ENCODE peak calls at places on chromosomes 3 and 15, in nine cellular contexts. B is SK-N-SH, D is A549, T is GM23338, K is K562, M is GM12878, I is HCT116, L is HepG2, O is HL-60. Z is an unnamed sample.

GRCh38 chr3:46375814-46376213 is 5.1 kb downstream of the CCR5 start:
- DNase-seq in L (no peak), I (no peak), D (no peak), B (no peak), M (no peak), K (no peak), O (no peak), T (no peak), Z (no peak)

GRCh38 chr15:84079885-84080777 is 155.4 kb upstream of the GOLGA6L4 start:
- DNase-seq in B (peak), I (no peak), L (no peak), O (peak), M (no peak), D (no peak), K (peak), T (peak), Z (no peak)

GRCh38 chr3:159824341-159824740 is 164.3 kb upstream of the IL12A start:
- DNase-seq in M (no peak), L (peak), D (peak), O (no peak), T (no peak), K (no peak), I (peak), B (no peak), Z (peak)

GRCh38 chr3:176275113-176275512 is 922.2 kb downstream of the TBL1XR1 start:
- DNase-seq in L (no peak), D (no peak), I (no peak), K (no peak), T (no peak), B (no peak), O (no peak), M (no peak), Z (no peak)

GRCh38 chr15:29043731-29044485 is 158.1 kb downstream of the APBA2 start:
- DNase-seq in T (no peak), M (no peak), I (no peak), O (no peak), B (peak), D (no peak), L (no peak), K (no peak), Z (no peak)

GRCh38 chr3:13543251-13543650 is 5.7 kb upstream of the FBLN2 start:
- DNase-seq in L (no peak), O (no peak), T (no peak), I (no peak), D (peak), K (no peak), B (no peak), M (no peak), Z (no peak)

GRCh38 chr15:50876989-50877360 is 31.5 kb upstream of the AP4E1 start:
- DNase-seq in L (peak), D (peak), B (peak), T (peak), I (peak), M (no peak), K (peak), O (peak), Z (peak)

GRCh38 chr3:99720985-99721632 is 82.7 kb downstream of the COL8A1 start:
- DNase-seq in B (no peak), M (no peak), K (no peak), I (no peak), D (no peak), L (no peak), O (no peak), T (no peak), Z (no peak)

GRCh38 chr3:125260158-125260557 is 47.6 kb upstream of the SLC12A8 start:
- DNase-seq in K (no peak), L (no peak), D (no peak), I (no peak), T (no peak), O (no peak), M (no peak), B (no peak), Z (no peak)

GRCh38 chr3:113878403-113878802 is 39.8 kb downstream of the GRAMD1C start:
- DNase-seq in B (no peak), K (no peak), M (no peak), O (no peak), T (no peak), I (no peak), L (no peak), D (no peak), Z (no peak)

GRCh38 chr3:39762537-39762936 is 46.9 kb upstream of the MYRIP start:
- DNase-seq in I (no peak), D (no peak), K (no peak), L (no peak), M (no peak), T (no peak), B (no peak), O (no peak), Z (no peak)

GRCh38 chr3:146217324-146217723 is 33.6 kb downstream of the PLSCR4 start:
- DNase-seq in L (no peak), O (no peak), T (no peak), M (no peak), K (no peak), B (no peak), D (no peak), I (no peak), Z (no peak)

GRCh38 chr15:90873998-90874605 is 5.7 kb downstream of the FURIN start:
- DNase-seq in T (peak), L (peak), D (no peak), B (no peak), O (no peak), I (no peak), M (no peak), K (peak), Z (no peak)

GRCh38 chr3:162337630-162338029 is 841.0 kb downstream of the OTOL1 start:
- DNase-seq in T (no peak), M (no peak), K (no peak), L (no peak), I (no peak), D (no peak), O (no peak), B (no peak), Z (no peak)

GRCh38 chr3:169818330-169818729 is 5.6 kb upstream of the LRRC34 start:
- DNase-seq in D (no peak), M (no peak), B (no peak), T (no peak), I (no peak), O (no peak), L (no peak), K (no peak), Z (no peak)

GRCh38 chr3:88324788-88325187 is 175.0 kb downstream of the C3orf38 start:
- DNase-seq in L (peak), B (no peak), I (no peak), K (no peak), D (no peak), O (no peak), M (no peak), T (no peak), Z (no peak)

GRCh38 chr3:152323834-152324233 is 55.1 kb downstream of the MBNL1 start:
- DNase-seq in D (no peak), O (no peak), B (no peak), I (no peak), M (peak), K (no peak), L (no peak), T (no peak), Z (no peak)

GRCh38 chr3:54917862-54918261 is 10.0 kb downstream of the LRTM1 start:
- DNase-seq in T (no peak), D (no peak), L (no peak), M (no peak), K (no peak), I (no peak), O (no peak), B (no peak), Z (no peak)

GRCh38 chr3:61730577-61731231 is 169.3 kb downstream of the PTPRG start:
- DNase-seq in I (no peak), M (no peak), K (no peak), O (no peak), L (no peak), B (no peak), D (no peak), T (no peak), Z (no peak)

GRCh38 chr3:193805448-193805847 is 212.4 kb downstream of the OPA1 start:
- DNase-seq in O (no peak), T (no peak), D (peak), B (peak), M (no peak), I (peak), K (peak), L (peak), Z (peak)

GRCh38 chr15:98501632-98502031 is 146.7 kb upstream of the IGF1R start:
- DNase-seq in B (no peak), M (no peak), I (no peak), O (no peak), K (no peak), L (no peak), T (no peak), D (no peak), Z (no peak)
- TF ChIP-seq REST in B (no peak), M (no peak), I (no peak), O (no peak), K (no peak), L (no peak), T (no peak), D (no peak), Z (no peak)

DNA sequence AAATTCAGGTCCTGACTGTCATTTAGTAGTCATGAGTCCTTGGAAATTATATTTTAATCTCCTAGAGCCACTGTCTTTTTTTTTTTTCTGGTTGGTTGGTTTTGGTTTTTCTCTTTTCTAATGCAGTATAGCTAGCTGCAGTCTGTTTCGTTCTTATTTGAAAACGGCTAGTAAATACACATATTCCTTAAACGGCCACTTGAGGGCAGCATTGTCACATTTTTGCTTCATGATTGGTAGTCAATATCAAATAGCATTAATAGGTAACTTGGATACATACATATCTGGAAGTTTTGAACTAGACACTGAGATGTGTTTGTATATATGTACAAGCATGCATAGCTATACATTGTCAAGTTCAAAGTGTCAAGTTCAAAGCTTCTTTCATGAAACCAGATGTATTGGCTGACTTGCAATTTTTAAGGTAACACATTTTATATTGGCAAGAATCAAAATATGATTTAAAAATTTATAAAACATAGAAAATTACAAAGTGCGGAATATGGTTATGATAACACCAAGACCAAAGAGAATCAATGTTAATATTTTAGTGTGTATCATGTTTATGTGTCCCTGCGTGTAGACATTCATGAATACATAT is 22.5 kb downstream of the GABRA5 start:
- DNase-seq in M (peak), B (peak), K (peak), I (peak), T (peak), O (peak), D (peak), L (peak), Z (peak)
- H3K4me3 ChIP-seq in M (no peak), B (no peak), K (no peak), I (no peak), T (no peak), O (no peak), D (no peak), L (no peak), Z (peak)

DNA sequence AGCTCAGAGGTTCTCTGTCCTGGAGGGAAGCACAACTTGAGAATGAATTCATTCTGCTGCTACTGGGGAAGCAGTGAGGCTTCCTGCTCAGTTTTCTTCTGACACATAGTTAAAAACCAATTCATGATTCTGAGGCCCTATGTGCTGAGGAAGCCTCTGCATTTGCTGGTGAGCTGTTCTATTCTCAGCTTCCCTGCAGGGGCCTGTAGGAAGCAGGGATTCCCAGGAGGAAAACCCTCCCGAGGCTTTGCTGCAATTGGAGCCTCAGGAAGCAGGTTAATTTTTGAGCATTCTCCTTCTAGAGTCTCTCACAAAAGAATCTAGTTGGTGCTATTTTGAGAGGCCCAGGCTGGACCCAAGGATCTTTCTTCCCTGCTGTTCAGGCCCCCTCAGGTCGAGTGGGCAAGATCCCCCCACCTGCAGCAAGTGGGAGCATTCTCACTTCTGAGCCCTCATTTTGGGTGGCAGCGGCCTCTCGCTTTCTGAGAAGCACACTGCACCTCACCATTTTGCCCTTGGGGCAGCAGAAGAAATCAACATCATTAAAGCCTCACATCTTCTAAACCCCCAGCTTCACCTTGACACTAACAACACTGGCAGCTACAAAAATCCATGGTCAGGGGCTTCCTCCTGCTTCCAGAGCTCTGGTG is 197.5 kb upstream of the TSC22D2 start:
- DNase-seq in B (no peak), D (no peak), M (no peak), T (peak), I (no peak), K (no peak), L (no peak), O (no peak), Z (no peak)
- H3K27ac ChIP-seq in B (no peak), D (no peak), M (no peak), T (no peak), I (no peak), K (no peak), L (no peak), O (no peak), Z (no peak)

GRCh38 chr15:49751191-49751590 is 130.3 kb downstream of the DTWD1 start:
- DNase-seq in L (no peak), I (no peak), M (no peak), T (no peak), D (no peak), K (no peak), O (no peak), B (no peak), Z (no peak)
- TF ChIP-seq REST in L (no peak), I (no peak), M (no peak), T (no peak), D (no peak), K (no peak), O (no peak), B (no peak), Z (no peak)

GRCh38 chr3:137770066-137770805 is 6.1 kb downstream of the SOX14 start:
- DNase-seq in O (no peak), L (no peak), B (peak), I (no peak), T (peak), K (no peak), D (no peak), M (no peak), Z (no peak)

GRCh38 chr3:137769321-137770065 is 5.4 kb downstream of the SOX14 start:
- DNase-seq in L (no peak), B (peak), T (peak), K (no peak), D (no peak), M (no peak), I (no peak), O (no peak), Z (no peak)

GRCh38 chr3:137771401-137772230 is 7.5 kb downstream of the SOX14 start:
- DNase-seq in L (no peak), M (no peak), T (peak), D (no peak), O (no peak), K (no peak), B (peak), I (no peak), Z (no peak)

GRCh38 chr3:137772231-137772617 is 8.1 kb downstream of the SOX14 start:
- DNase-seq in B (no peak), D (no peak), K (no peak), I (no peak), L (no peak), O (no peak), M (no peak), T (no peak), Z (no peak)

GRCh38 chr3:137770821-137771399 is 6.8 kb downstream of the SOX14 start:
- DNase-seq in M (no peak), D (no peak), B (peak), I (no peak), L (no peak), K (no peak), T (peak), O (no peak), Z (no peak)
- H3K4me3 ChIP-seq in M (no peak), D (peak), B (peak), I (no peak), L (no peak), K (no peak), T (peak), O (no peak), Z (peak)

GRCh38 chr15:73985101-73985873 is 6.8 kb downstream of the STOML1 start:
- DNase-seq in M (no peak), T (no peak), I (no peak), L (no peak), B (no peak), O (peak), D (no peak), K (no peak), Z (no peak)

GRCh38 chr15:73983773-73984172 is 8.3 kb downstream of the STOML1 start:
- DNase-seq in K (no peak), B (no peak), D (no peak), O (no peak), T (no peak), M (no peak), L (no peak), I (no peak), Z (no peak)

GRCh38 chr15:73986055-73986775 is 5.9 kb downstream of the STOML1 start:
- DNase-seq in L (no peak), T (no peak), D (no peak), K (no peak), M (no peak), B (peak), O (no peak), I (no peak), Z (no peak)

GRCh38 chr15:73983211-73983727 is 8.8 kb downstream of the STOML1 start:
- DNase-seq in I (peak), D (no peak), L (no peak), K (no peak), T (no peak), O (no peak), M (no peak), B (peak), Z (no peak)

DNA sequence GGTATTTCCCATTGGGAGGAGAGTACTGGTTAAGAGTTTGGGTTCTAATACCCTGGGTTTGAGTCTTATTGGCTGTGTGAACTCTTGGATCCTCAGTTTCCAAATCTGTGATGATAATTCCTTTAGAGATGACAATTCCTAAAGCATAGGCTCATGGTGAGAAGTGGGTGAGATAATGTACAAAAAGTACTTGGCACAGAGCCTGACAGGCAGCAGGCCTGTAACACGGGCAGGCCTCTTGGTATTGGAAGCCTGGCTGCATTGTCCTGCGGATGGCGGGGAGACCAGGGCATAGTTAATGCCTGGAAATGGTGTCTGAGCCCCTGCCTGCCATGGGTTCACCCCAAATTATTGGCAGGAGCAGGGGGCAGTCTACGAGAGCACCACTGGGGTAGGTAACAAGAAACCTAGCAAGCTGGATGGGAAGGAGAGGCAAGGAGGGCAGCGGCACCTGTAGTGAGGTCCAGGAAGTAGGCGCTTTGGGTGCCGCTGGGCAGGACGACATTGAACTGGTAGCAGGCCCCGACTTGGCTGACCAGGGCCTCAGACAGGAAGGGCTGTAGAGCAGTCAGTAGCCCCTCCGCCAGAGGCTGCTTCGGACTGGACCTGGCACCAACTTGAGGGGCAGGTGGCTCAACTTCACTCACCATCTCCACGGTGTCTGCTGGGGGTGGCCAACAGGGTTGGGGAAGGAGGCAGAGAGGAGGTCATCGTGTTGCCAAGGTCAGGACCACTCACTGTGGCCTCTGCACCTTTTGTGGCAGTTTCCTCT is 7.7 kb downstream of the STOML1 start:
- DNase-seq in M (no peak), I (no peak), T (no peak), B (no peak), L (no peak), K (no peak), O (no peak), D (no peak), Z (no peak)
- H3K27ac ChIP-seq in M (no peak), I (peak), T (no peak), B (peak), L (no peak), K (no peak), O (peak), D (no peak), Z (no peak)

GRCh38 chr15:52673312-52673711 is 5.9 kb downstream of the ATOSA start:
- DNase-seq in B (no peak), T (no peak), D (no peak), I (no peak), M (no peak), O (no peak), K (no peak), L (no peak), Z (no peak)
- TF ChIP-seq REST in B (no peak), T (no peak), D (no peak), I (no peak), M (no peak), O (no peak), K (no peak), L (no peak), Z (no peak)

GRCh38 chr3:73621388-73621787 is 3.4 kb downstream of the PDZRN3 start:
- DNase-seq in O (no peak), I (no peak), K (no peak), M (no peak), B (no peak), L (no peak), D (no peak), T (no peak), Z (no peak)
- H3K4me3 ChIP-seq in O (no peak), I (no peak), K (no peak), M (no peak), B (peak), L (no peak), D (no peak), T (no peak), Z (no peak)

GRCh38 chr3:134795776-134796312 is 784 bp downstream of the EPHB1 start:
- DNase-seq in T (peak), M (no peak), O (no peak), B (peak), K (no peak), D (no peak), L (no peak), I (no peak), Z (no peak)

GRCh38 chr3:134797816-134798451 is 2.9 kb downstream of the EPHB1 start:
- DNase-seq in T (no peak), B (no peak), O (no peak), L (no peak), D (no peak), K (no peak), M (no peak), I (no peak), Z (no peak)

GRCh38 chr3:134797080-134797801 is 2.2 kb downstream of the EPHB1 start:
- DNase-seq in T (peak), L (no peak), B (peak), I (no peak), K (no peak), D (no peak), M (no peak), O (no peak), Z (no peak)

GRCh38 chr3:134794950-134795775 is at the start of gene EPHB1:
- DNase-seq in M (peak), O (peak), L (peak), I (peak), D (peak), K (peak), T (peak), B (peak), Z (peak)

DNA sequence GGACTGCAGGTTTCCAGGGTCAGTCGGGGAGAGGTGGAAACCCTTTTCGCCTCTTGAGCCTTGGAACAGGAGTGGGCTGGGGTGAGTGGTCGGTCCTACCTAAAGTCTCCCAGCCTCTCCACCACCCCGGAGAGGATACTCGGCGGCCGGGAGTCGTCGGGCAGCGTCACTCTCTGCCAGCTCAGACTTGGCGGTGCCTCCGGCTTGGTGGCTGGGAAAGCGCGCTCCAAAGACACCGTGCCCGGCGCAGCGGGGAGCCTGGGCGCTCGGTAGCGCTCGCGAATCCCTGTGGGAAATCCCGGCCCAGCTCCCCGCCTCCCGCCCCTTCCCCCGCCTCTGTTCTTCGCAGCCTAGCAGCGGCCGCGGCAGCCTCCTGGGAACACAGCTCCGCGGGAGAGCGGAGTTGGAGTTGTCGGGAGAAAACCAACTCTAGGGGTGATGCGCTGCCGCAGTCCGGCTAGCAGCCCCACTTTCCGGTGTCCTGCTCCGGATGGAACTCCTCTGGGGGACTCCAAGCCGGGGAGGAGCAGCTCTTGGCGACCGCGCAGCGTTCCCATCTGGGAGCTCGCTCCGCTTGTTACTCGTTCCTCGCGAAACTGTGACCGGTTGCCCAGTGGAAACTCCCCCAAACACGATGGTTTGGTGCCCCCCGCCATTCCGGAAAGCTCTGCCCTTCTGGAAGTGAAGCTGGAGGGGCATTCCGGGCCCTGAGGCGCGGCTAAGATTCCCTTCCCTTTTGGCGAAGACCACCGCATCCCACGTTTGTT is 1.4 kb downstream of the EPHB1 start:
- DNase-seq in K (no peak), B (peak), T (peak), I (no peak), M (no peak), O (no peak), D (no peak), L (no peak), Z (no peak)
- H3K27ac ChIP-seq in K (no peak), B (no peak), T (no peak), I (no peak), M (peak), O (no peak), D (no peak), L (no peak), Z (no peak)

Z was measured in Panc1.